ENCODE peak calls at places on chromosomes 7 and 10, in ten cellular contexts. W is HFF-Myc; C is frontal cortex; D is endothelial cell; J is T-helper 17 cell; B is NCI-H2081; M is H4; T is astrocyte of the cerebellum; G is stimulated activated CD4-positive, alpha-beta T cell treated with anti-CD3 and anti-CD28 coated beads, Interleukin-4, amount 100 ng/mL, for 4 hours; Y is uterus. H is an unnamed sample.

GRCh38 chr7:120554960-120555571 is 282.1 kb downstream of the KCND2 start:
- DNase-seq in W (peak), C (peak), D (peak), J (no peak), B (peak), M (peak), T (peak), G (no peak), Y (peak), H (peak)

GRCh38 chr7:121604627-121605296 is 208.7 kb upstream of the FAM3C start:
- DNase-seq in W (no peak), C (no peak), D (no peak), J (no peak), B (no peak), M (no peak), T (no peak), G (no peak), Y (no peak), H (no peak)

GRCh38 chr10:131354380-131354779 is 42.9 kb upstream of the TCERG1L start:
- DNase-seq in W (no peak), C (no peak), D (no peak), J (no peak), B (no peak), M (no peak), T (no peak), G (no peak), Y (no peak), H (peak)

GRCh38 chr10:128629111-128630096 is 503.2 kb upstream of the MKI67 start:
- DNase-seq in W (no peak), C (no peak), D (no peak), J (no peak), B (no peak), M (peak), T (peak), G (no peak), Y (no peak), H (peak)

GRCh38 chr10:129329375-129330040 is 137.5 kb upstream of the MGMT start:
- DNase-seq in W (no peak), C (no peak), D (no peak), J (no peak), B (no peak), M (no peak), T (no peak), G (no peak), Y (no peak), H (no peak)

GRCh38 chr7:113100091-113100723 is 13.6 kb upstream of the GPR85 start:
- DNase-seq in W (no peak), C (no peak), D (no peak), J (no peak), B (peak), M (peak), T (peak), G (no peak), Y (peak), H (no peak)

GRCh38 chr10:3877092-3878000 is 92.3 kb upstream of the KLF6 start:
- DNase-seq in W (no peak), C (no peak), D (no peak), J (no peak), B (no peak), M (no peak), T (no peak), G (no peak), Y (no peak), H (peak)

GRCh38 chr10:47388879-47389278 is 4.8 kb upstream of the ZNF488 start:
- DNase-seq in W (no peak), C (no peak), D (no peak), J (no peak), B (no peak), M (no peak), T (no peak), G (no peak), Y (no peak), H (no peak)

GRCh38 chr7:32611201-32611691 is 116.0 kb downstream of the AVL9 start:
- DNase-seq in W (no peak), C (no peak), D (no peak), J (no peak), B (no peak), M (no peak), T (no peak), G (no peak), Y (no peak), H (no peak)

GRCh38 chr7:116955801-116956514 is 2.7 kb downstream of the ST7 start:
- DNase-seq in W (no peak), C (no peak), D (no peak), J (no peak), B (no peak), M (no peak), T (peak), G (no peak), Y (peak), H (no peak)

GRCh38 chr10:101576229-101576863 is 11.7 kb downstream of the POLL start:
- DNase-seq in W (no peak), C (no peak), D (no peak), J (no peak), B (no peak), M (peak), T (no peak), G (no peak), Y (no peak), H (peak)

GRCh38 chr10:33524966-33525365 is 190.5 kb upstream of the NRP1 start:
- DNase-seq in W (no peak), C (no peak), D (no peak), J (no peak), B (no peak), M (peak), T (peak), G (no peak), Y (no peak), H (no peak)

GRCh38 chr10:12643279-12643678 is 293.9 kb downstream of the CAMK1D start:
- DNase-seq in W (no peak), C (no peak), D (no peak), J (no peak), B (peak), M (no peak), T (no peak), G (no peak), Y (no peak), H (no peak)

GRCh38 chr7:18499407-18500197 is 4.1 kb downstream of the HDAC9 start:
- DNase-seq in W (no peak), C (no peak), D (no peak), J (no peak), B (peak), M (no peak), T (no peak), G (no peak), Y (no peak), H (peak)

GRCh38 chr10:124573726-124574455 is 112.3 kb downstream of the LHPP start:
- DNase-seq in W (no peak), C (no peak), D (no peak), J (no peak), B (no peak), M (no peak), T (no peak), G (no peak), Y (no peak), H (no peak)

GRCh38 chr10:52499281-52499680 is 185.2 kb downstream of the DKK1 start:
- DNase-seq in W (no peak), C (no peak), D (no peak), J (no peak), B (no peak), M (no peak), T (no peak), G (no peak), Y (no peak), H (no peak)

GRCh38 chr7:48041665-48041995 is 6.3 kb downstream of the C7orf57 start:
- DNase-seq in W (no peak), C (no peak), D (no peak), J (no peak), B (no peak), M (peak), T (peak), G (no peak), Y (no peak), H (peak)

GRCh38 chr7:130263130-130263529 is 3.5 kb upstream of the CPA2 start:
- DNase-seq in W (no peak), C (no peak), D (no peak), J (no peak), B (no peak), M (no peak), T (no peak), G (no peak), Y (no peak), H (no peak)

GRCh38 chr10:55163388-55163972 is 362.4 kb upstream of the PCDH15 start:
- DNase-seq in W (no peak), C (no peak), D (no peak), J (no peak), B (no peak), M (no peak), T (no peak), G (no peak), Y (no peak), H (no peak)

GRCh38 chr10:28946479-28946878 is 269.2 kb downstream of the BAMBI start:
- DNase-seq in W (no peak), C (no peak), D (no peak), J (no peak), B (no peak), M (no peak), T (no peak), G (no peak), Y (no peak), H (peak)

GRCh38 chr10:84308021-84308420 is 20.4 kb upstream of the CCSER2 start:
- DNase-seq in W (no peak), C (no peak), D (no peak), J (no peak), B (no peak), M (no peak), T (no peak), G (no peak), Y (no peak), H (no peak)

GRCh38 chr7:113392421-113392820 is 274.1 kb upstream of the SMIM30 start:
- DNase-seq in W (no peak), C (no peak), D (no peak), J (no peak), B (no peak), M (no peak), T (no peak), G (no peak), Y (no peak), H (no peak)

GRCh38 chr7:47587389-47587788 is 5.5 kb upstream of the TNS3 start:
- DNase-seq in W (no peak), C (no peak), D (no peak), J (no peak), B (no peak), M (no peak), T (no peak), G (no peak), Y (no peak), H (peak)

GRCh38 chr7:134089446-134089845 is 37.7 kb upstream of the LRGUK start:
- DNase-seq in W (no peak), C (no peak), D (no peak), J (no peak), B (peak), M (peak), T (no peak), G (no peak), Y (no peak), H (peak)

GRCh38 chr7:37982423-37982822 is 62.0 kb downstream of the EPDR1 start:
- DNase-seq in W (no peak), C (no peak), D (no peak), J (no peak), B (no peak), M (no peak), T (peak), G (no peak), Y (peak), H (no peak)

GRCh38 chr10:72800000-72800740 is 93.4 kb upstream of the OIT3 start:
- DNase-seq in W (no peak), C (no peak), D (peak), J (no peak), B (peak), M (no peak), T (no peak), G (no peak), Y (no peak), H (peak)

GRCh38 chr7:101021703-101022102 is 1.8 kb downstream of the MUC17 start:
- DNase-seq in W (no peak), C (no peak), D (no peak), J (no peak), B (no peak), M (no peak), T (no peak), G (no peak), Y (no peak), H (no peak)

H was measured in PC-3.